ENCODE peak calls at places on chromosomes 6 and 20, in five cellular contexts. One of them, this sample, is unnamed.

GRCh38 chr20:51220293-51220706 is 197.4 kb upstream of the KCNG1 start:
- DNase-seq in OCI-LY7: peak; percentile 24
- DNase-seq in fibroblast of pulmonary artery: peak; percentile 9
- DNase-seq in GM10248: peak; percentile 67
- DNase-seq in lower lobe of right lung: peak; percentile 61
- DNase-seq in this sample: no peak

GRCh38 chr20:17679786-17680127 is 2.3 kb downstream of the RRBP1 start:
- DNase-seq in OCI-LY7: no peak
- DNase-seq in fibroblast of pulmonary artery: no peak
- DNase-seq in lower lobe of right lung: no peak
- DNase-seq in GM10248: no peak
- DNase-seq in this sample: no peak

GRCh38 chr6:116029535-116029934 is 31.2 kb downstream of the FRK start:
- DNase-seq in fibroblast of pulmonary artery: no peak
- DNase-seq in GM10248: no peak
- DNase-seq in OCI-LY7: no peak
- DNase-seq in lower lobe of right lung: no peak
- DNase-seq in this sample: no peak

GRCh38 chr20:41392871-41393704 is 26.5 kb upstream of the EMILIN3 start:
- DNase-seq in lower lobe of right lung: peak; percentile 34
- DNase-seq in fibroblast of pulmonary artery: peak; percentile 11
- DNase-seq in GM10248: no peak
- DNase-seq in OCI-LY7: no peak
- DNase-seq in this sample: no peak

GRCh38 chr6:166619912-166620311 is 7.1 kb downstream of the RPS6KA2 start:
- DNase-seq in GM10248: no peak
- DNase-seq in OCI-LY7: no peak
- DNase-seq in fibroblast of pulmonary artery: peak; percentile 98
- DNase-seq in lower lobe of right lung: peak; percentile 64
- DNase-seq in this sample: no peak

GRCh38 chr20:47044938-47045337 is 150.3 kb downstream of the EYA2 start:
- DNase-seq in lower lobe of right lung: no peak
- DNase-seq in OCI-LY7: no peak
- DNase-seq in fibroblast of pulmonary artery: no peak
- DNase-seq in GM10248: no peak
- DNase-seq in this sample: no peak

GRCh38 chr20:44460795-44461141 is 14.9 kb upstream of the TTPAL start:
- DNase-seq in lower lobe of right lung: no peak
- DNase-seq in fibroblast of pulmonary artery: peak; percentile 57
- DNase-seq in GM10248: no peak
- DNase-seq in OCI-LY7: peak; percentile 56
- DNase-seq in this sample: no peak

GRCh38 chr6:53728570-53729194 is 63.1 kb upstream of the KLHL31 start:
- DNase-seq in lower lobe of right lung: peak; percentile 52
- DNase-seq in fibroblast of pulmonary artery: peak; percentile 59
- DNase-seq in GM10248: peak; percentile 58
- DNase-seq in OCI-LY7: peak; percentile 33
- DNase-seq in this sample: no peak

GRCh38 chr6:38080889-38081288 is 261.4 kb downstream of the ZFAND3 start:
- DNase-seq in GM10248: no peak
- DNase-seq in lower lobe of right lung: no peak
- DNase-seq in fibroblast of pulmonary artery: peak; percentile 39
- DNase-seq in OCI-LY7: no peak
- DNase-seq in this sample: no peak

GRCh38 chr20:32606107-32606506 is 21.0 kb upstream of the NOL4L start:
- DNase-seq in fibroblast of pulmonary artery: no peak
- DNase-seq in GM10248: no peak
- DNase-seq in lower lobe of right lung: no peak
- DNase-seq in OCI-LY7: no peak
- DNase-seq in this sample: no peak

GRCh38 chr6:13641315-13641714 is 26.2 kb downstream of the NOL7 start:
- DNase-seq in GM10248: no peak
- DNase-seq in fibroblast of pulmonary artery: peak; percentile 50
- DNase-seq in OCI-LY7: no peak
- DNase-seq in lower lobe of right lung: no peak
- DNase-seq in this sample: no peak

GRCh38 chr6:47476794-47477496 is 644 bp upstream of the CD2AP start:
- DNase-seq in lower lobe of right lung: no peak
- DNase-seq in GM10248: no peak
- DNase-seq in OCI-LY7: peak; percentile 46
- DNase-seq in fibroblast of pulmonary artery: no peak
- DNase-seq in this sample: no peak

GRCh38 chr6:108592371-108593337 is 31.9 kb downstream of the FOXO3 start:
- DNase-seq in lower lobe of right lung: no peak
- DNase-seq in fibroblast of pulmonary artery: peak; percentile 46
- DNase-seq in GM10248: no peak
- DNase-seq in OCI-LY7: peak; percentile 93
- DNase-seq in this sample: no peak

GRCh38 chr6:118501816-118502568 is 46.1 kb upstream of the PLN start:
- DNase-seq in GM10248: no peak
- DNase-seq in fibroblast of pulmonary artery: peak; percentile 37
- DNase-seq in OCI-LY7: no peak
- DNase-seq in lower lobe of right lung: no peak
- DNase-seq in this sample: no peak

GRCh38 chr20:38649275-38649891 is 47.8 kb downstream of the ARHGAP40 start:
- DNase-seq in fibroblast of pulmonary artery: peak; percentile 48
- DNase-seq in GM10248: peak; percentile 51
- DNase-seq in OCI-LY7: peak; percentile 61
- DNase-seq in lower lobe of right lung: no peak
- DNase-seq in this sample: no peak

DNA sequence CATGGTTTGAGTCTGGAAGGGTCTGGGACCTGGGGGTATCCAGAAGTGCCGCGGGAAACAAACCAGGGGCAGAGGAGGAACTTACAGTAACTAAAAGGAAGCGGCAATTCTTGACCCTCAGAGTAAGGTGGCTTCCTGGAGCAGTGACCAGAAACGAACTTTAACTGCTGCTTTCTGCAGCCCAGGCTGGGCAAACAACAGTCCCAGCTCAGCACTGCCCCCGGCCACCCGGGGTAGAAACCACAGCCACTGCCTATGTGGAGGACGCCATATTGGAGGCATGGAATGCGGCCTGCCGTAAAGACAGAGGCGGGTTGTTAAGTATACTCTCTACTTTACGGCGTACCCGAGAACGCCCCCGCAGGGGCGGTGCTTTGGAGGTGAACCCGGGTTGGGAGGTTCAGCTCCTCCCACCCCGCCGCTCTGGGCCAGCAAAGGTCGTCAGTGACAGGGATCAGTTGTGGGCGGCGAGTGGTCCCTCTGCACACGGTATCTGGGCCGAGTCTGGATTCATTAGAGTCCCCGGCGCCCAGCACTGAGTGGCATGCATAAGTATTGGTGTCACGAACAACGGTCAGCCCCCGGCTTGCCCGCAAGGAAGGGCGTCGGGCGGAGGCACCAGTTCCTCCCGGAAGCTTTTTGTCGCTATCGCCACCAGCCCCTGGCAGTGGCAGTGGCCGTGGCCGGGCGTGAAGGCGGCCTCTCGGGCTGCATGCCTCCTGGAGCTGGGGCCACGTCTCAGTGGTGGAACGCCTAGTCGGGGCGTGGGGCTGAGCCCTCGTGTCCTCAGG is at the start of gene PDSS2:
- DNase-seq in OCI-LY7: peak; percentile 99
- DNase-seq in GM10248: peak; percentile 97
- DNase-seq in lower lobe of right lung: peak; percentile 100
- DNase-seq in fibroblast of pulmonary artery: peak; percentile 96
- DNase-seq in this sample: peak; percentile 98
- TF ChIP-seq CTCF in OCI-LY7: peak; percentile 77
- TF ChIP-seq CTCF in GM10248: peak; percentile 58
- TF ChIP-seq CTCF in lower lobe of right lung: peak; percentile 62
- TF ChIP-seq CTCF in fibroblast of pulmonary artery: peak; percentile 65
- TF ChIP-seq CTCF in this sample: peak; percentile 82

DNA sequence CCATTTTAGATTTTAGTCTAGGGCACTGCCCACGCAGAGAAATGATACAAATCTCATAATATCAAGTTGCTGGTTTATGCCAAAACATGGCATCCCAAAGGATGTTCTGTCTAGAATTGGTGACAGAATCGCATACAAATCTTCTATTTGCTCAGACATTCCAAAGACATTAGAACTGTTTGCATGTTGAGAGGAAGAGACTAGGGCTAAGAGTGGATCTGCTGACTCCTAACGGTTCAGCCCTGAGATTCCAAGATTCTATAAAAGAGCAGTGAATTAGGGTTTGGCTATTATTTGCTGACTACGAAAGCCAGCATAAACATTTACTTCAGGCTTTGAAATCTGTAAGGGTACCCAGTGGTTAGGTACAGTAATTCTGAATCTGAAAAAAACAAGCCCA is 3.6 kb downstream of the EPB41L2 start:
- DNase-seq in fibroblast of pulmonary artery: peak; percentile 40
- DNase-seq in OCI-LY7: no peak
- DNase-seq in lower lobe of right lung: no peak
- DNase-seq in GM10248: no peak
- DNase-seq in this sample: no peak
- TF ChIP-seq CTCF in fibroblast of pulmonary artery: peak; percentile 8
- TF ChIP-seq CTCF in OCI-LY7: no peak
- TF ChIP-seq CTCF in lower lobe of right lung: no peak
- TF ChIP-seq CTCF in GM10248: no peak
- TF ChIP-seq CTCF in this sample: peak; percentile 71

GRCh38 chr20:60201198-60201597 is 243.0 kb downstream of the CDH26 start:
- DNase-seq in fibroblast of pulmonary artery: no peak
- DNase-seq in lower lobe of right lung: no peak
- DNase-seq in GM10248: no peak
- DNase-seq in OCI-LY7: no peak
- DNase-seq in this sample: no peak

GRCh38 chr20:60202046-60202445 is 243.8 kb downstream of the CDH26 start:
- DNase-seq in fibroblast of pulmonary artery: no peak
- DNase-seq in lower lobe of right lung: no peak
- DNase-seq in OCI-LY7: no peak
- DNase-seq in GM10248: no peak
- DNase-seq in this sample: no peak

GRCh38 chr20:60206259-60206658 is 248.0 kb downstream of the CDH26 start:
- DNase-seq in lower lobe of right lung: no peak
- DNase-seq in GM10248: peak; percentile 39
- DNase-seq in OCI-LY7: peak; percentile 19
- DNase-seq in fibroblast of pulmonary artery: peak; percentile 13
- DNase-seq in this sample: no peak

GRCh38 chr20:60204601-60205000 is 246.4 kb downstream of the CDH26 start:
- DNase-seq in lower lobe of right lung: no peak
- DNase-seq in fibroblast of pulmonary artery: no peak
- DNase-seq in OCI-LY7: no peak
- DNase-seq in GM10248: no peak
- DNase-seq in this sample: no peak

GRCh38 chr20:60203451-60203850 is 245.2 kb downstream of the CDH26 start:
- DNase-seq in lower lobe of right lung: no peak
- DNase-seq in OCI-LY7: no peak
- DNase-seq in GM10248: no peak
- DNase-seq in fibroblast of pulmonary artery: no peak
- DNase-seq in this sample: no peak
- TF ChIP-seq CTCF in lower lobe of right lung: no peak
- TF ChIP-seq CTCF in OCI-LY7: no peak
- TF ChIP-seq CTCF in GM10248: no peak
- TF ChIP-seq CTCF in fibroblast of pulmonary artery: no peak
- TF ChIP-seq CTCF in this sample: no peak

GRCh38 chr6:83539678-83540077 is 27.3 kb downstream of the PRSS35 start:
- DNase-seq in GM10248: no peak
- DNase-seq in fibroblast of pulmonary artery: no peak
- DNase-seq in OCI-LY7: no peak
- DNase-seq in lower lobe of right lung: no peak
- DNase-seq in this sample: no peak
- TF ChIP-seq CTCF in GM10248: no peak
- TF ChIP-seq CTCF in fibroblast of pulmonary artery: no peak
- TF ChIP-seq CTCF in OCI-LY7: no peak
- TF ChIP-seq CTCF in lower lobe of right lung: no peak
- TF ChIP-seq CTCF in this sample: no peak

GRCh38 chr20:20552076-20552475 is 160.4 kb downstream of the RALGAPA2 start:
- DNase-seq in GM10248: no peak
- DNase-seq in lower lobe of right lung: no peak
- DNase-seq in OCI-LY7: no peak
- DNase-seq in fibroblast of pulmonary artery: no peak
- DNase-seq in this sample: no peak

GRCh38 chr20:20551409-20551808 is 161.0 kb downstream of the RALGAPA2 start:
- DNase-seq in fibroblast of pulmonary artery: no peak
- DNase-seq in GM10248: no peak
- DNase-seq in OCI-LY7: no peak
- DNase-seq in lower lobe of right lung: no peak
- DNase-seq in this sample: no peak

GRCh38 chr20:20555838-20556237 is 156.6 kb downstream of the RALGAPA2 start:
- DNase-seq in lower lobe of right lung: no peak
- DNase-seq in OCI-LY7: no peak
- DNase-seq in fibroblast of pulmonary artery: no peak
- DNase-seq in GM10248: no peak
- DNase-seq in this sample: no peak

GRCh38 chr20:20554951-20555350 is 157.5 kb downstream of the RALGAPA2 start:
- DNase-seq in GM10248: no peak
- DNase-seq in lower lobe of right lung: no peak
- DNase-seq in fibroblast of pulmonary artery: no peak
- DNase-seq in OCI-LY7: no peak
- DNase-seq in this sample: no peak

GRCh38 chr20:20553534-20553933 is 158.9 kb downstream of the RALGAPA2 start:
- DNase-seq in GM10248: no peak
- DNase-seq in fibroblast of pulmonary artery: no peak
- DNase-seq in lower lobe of right lung: no peak
- DNase-seq in OCI-LY7: no peak
- DNase-seq in this sample: no peak
- TF ChIP-seq CTCF in GM10248: no peak
- TF ChIP-seq CTCF in fibroblast of pulmonary artery: no peak
- TF ChIP-seq CTCF in lower lobe of right lung: no peak
- TF ChIP-seq CTCF in OCI-LY7: no peak
- TF ChIP-seq CTCF in this sample: no peak

GRCh38 chr6:133313068-133313467 is 71.9 kb downstream of the EYA4 start:
- DNase-seq in lower lobe of right lung: no peak
- DNase-seq in OCI-LY7: no peak
- DNase-seq in fibroblast of pulmonary artery: no peak
- DNase-seq in GM10248: no peak
- DNase-seq in this sample: no peak
- TF ChIP-seq CTCF in lower lobe of right lung: no peak
- TF ChIP-seq CTCF in OCI-LY7: no peak
- TF ChIP-seq CTCF in fibroblast of pulmonary artery: no peak
- TF ChIP-seq CTCF in GM10248: no peak
- TF ChIP-seq CTCF in this sample: peak; percentile 10

GRCh38 chr6:66664112-66664511 is 957.1 kb upstream of the EYS start:
- DNase-seq in fibroblast of pulmonary artery: no peak
- DNase-seq in GM10248: no peak
- DNase-seq in lower lobe of right lung: no peak
- DNase-seq in OCI-LY7: no peak
- DNase-seq in this sample: no peak

GRCh38 chr6:66662721-66663120 is 955.7 kb upstream of the EYS start:
- DNase-seq in GM10248: no peak
- DNase-seq in fibroblast of pulmonary artery: no peak
- DNase-seq in lower lobe of right lung: no peak
- DNase-seq in OCI-LY7: no peak
- DNase-seq in this sample: no peak

GRCh38 chr6:66663127-66663526 is 956.1 kb upstream of the EYS start:
- DNase-seq in GM10248: no peak
- DNase-seq in OCI-LY7: no peak
- DNase-seq in lower lobe of right lung: no peak
- DNase-seq in fibroblast of pulmonary artery: no peak
- DNase-seq in this sample: no peak

DNA sequence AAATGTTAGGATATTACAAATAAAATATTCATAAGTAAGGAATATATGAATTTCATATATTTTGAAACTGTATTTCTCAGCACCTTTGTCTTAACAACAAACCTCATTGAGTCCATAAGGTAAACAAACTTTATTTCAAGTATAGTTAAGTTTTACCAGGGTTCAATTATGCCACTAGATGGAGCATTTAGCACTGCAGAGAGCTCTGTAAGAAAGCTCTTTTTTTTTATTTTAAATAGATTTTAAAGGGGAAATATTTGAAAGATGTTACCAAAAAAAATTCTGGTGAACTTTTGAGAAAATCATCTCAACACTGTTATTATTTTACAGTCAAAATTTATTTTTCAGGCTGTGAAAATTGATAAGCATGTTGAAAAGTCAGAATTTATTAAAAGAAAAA is 955.2 kb upstream of the EYS start:
- DNase-seq in lower lobe of right lung: no peak
- DNase-seq in GM10248: no peak
- DNase-seq in OCI-LY7: no peak
- DNase-seq in fibroblast of pulmonary artery: peak; percentile 69
- DNase-seq in this sample: no peak
- TF ChIP-seq CTCF in lower lobe of right lung: no peak
- TF ChIP-seq CTCF in GM10248: no peak
- TF ChIP-seq CTCF in OCI-LY7: peak; percentile 62
- TF ChIP-seq CTCF in fibroblast of pulmonary artery: peak; percentile 67
- TF ChIP-seq CTCF in this sample: peak; percentile 81

This sample was measured in chondrocyte.